ENCODE peak calls at places on chromosomes 6 and 20, in eight cellular contexts. A, O, B, S, W, Q, V and I are unnamed samples.

GRCh38 chr20:3406481-3407425 is 716 bp downstream of the DNAAF9 start:
- DNase-seq in B (no peak), Q (no peak), W (peak), V (peak), S (peak), A (peak), O (no peak), I (peak)

GRCh38 chr6:348860-349396 is 42.6 kb upstream of the IRF4 start:
- DNase-seq in B (no peak), A (no peak), O (no peak), V (no peak), Q (no peak), W (no peak), S (no peak), I (no peak)

GRCh38 chr6:155079985-155080452 is 84.9 kb downstream of the TIAM2 start:
- DNase-seq in V (no peak), O (no peak), W (no peak), S (no peak), B (no peak), Q (no peak), A (peak), I (no peak)

GRCh38 chr6:5096482-5096881 is 11.3 kb downstream of the PPP1R3G start:
- DNase-seq in Q (no peak), B (no peak), S (no peak), W (no peak), A (no peak), O (no peak), V (no peak), I (no peak)

GRCh38 chr6:150491796-150492142 is 107.9 kb upstream of the PLEKHG1 start:
- DNase-seq in A (no peak), B (no peak), O (no peak), V (no peak), W (no peak), S (no peak), Q (no peak), I (no peak)

GRCh38 chr6:84762941-84763396 is 1.4 kb downstream of the TBX18 start:
- DNase-seq in W (no peak), A (peak), Q (no peak), S (no peak), O (no peak), V (no peak), B (no peak), I (no peak)

GRCh38 chr20:38369387-38369786 is 23.1 kb downstream of the LBP start:
- DNase-seq in V (peak), S (peak), Q (no peak), A (peak), B (peak), W (peak), O (no peak), I (no peak)

GRCh38 chr6:5068153-5068751 is 16.9 kb upstream of the PPP1R3G start:
- DNase-seq in A (no peak), O (no peak), Q (no peak), W (no peak), V (no peak), B (no peak), S (no peak), I (no peak)

GRCh38 chr6:86500035-86500434 is 437.3 kb upstream of the HTR1E start:
- DNase-seq in A (no peak), W (no peak), V (no peak), Q (no peak), O (no peak), B (no peak), S (no peak), I (no peak)

GRCh38 chr20:51420111-51420510 is 122.4 kb downstream of the NFATC2 start:
- DNase-seq in W (no peak), O (no peak), Q (no peak), B (peak), A (peak), S (peak), V (peak), I (peak)

GRCh38 chr6:100435299-100435698 is 29.4 kb downstream of the SIM1 start:
- DNase-seq in Q (peak), O (no peak), S (no peak), A (no peak), W (no peak), V (peak), B (peak), I (no peak)

GRCh38 chr6:145815351-145815772 is 767 bp upstream of the FBXO30 start:
- DNase-seq in S (peak), A (no peak), Q (no peak), B (no peak), O (no peak), V (peak), W (peak), I (peak)

GRCh38 chr20:6841128-6841527 is 73.6 kb downstream of the BMP2 start:
- DNase-seq in W (no peak), Q (no peak), V (no peak), A (no peak), B (no peak), O (no peak), S (no peak), I (no peak)

GRCh38 chr6:26329763-26330511 is 35.1 kb upstream of the BTN3A2 start:
- DNase-seq in B (peak), A (peak), S (peak), Q (no peak), V (peak), O (no peak), W (no peak), I (peak)

GRCh38 chr6:133499662-133500061 is 258.5 kb downstream of the EYA4 start:
- DNase-seq in W (no peak), V (no peak), A (no peak), Q (no peak), S (no peak), O (no peak), B (no peak), I (no peak)

GRCh38 chr6:87763901-87764300 is 61.9 kb upstream of the AKIRIN2 start:
- DNase-seq in O (no peak), S (no peak), B (no peak), A (no peak), W (no peak), Q (no peak), V (no peak), I (no peak)

GRCh38 chr20:42366626-42367025 is 748.4 kb upstream of the CHD6 start:
- DNase-seq in V (no peak), S (no peak), W (no peak), O (no peak), Q (no peak), A (no peak), B (no peak), I (no peak)

GRCh38 chr20:48897298-48898044 is 24.0 kb upstream of the ARFGEF2 start:
- DNase-seq in B (peak), O (peak), W (no peak), Q (peak), V (peak), A (peak), S (peak), I (peak)

GRCh38 chr6:36319436-36319762 is 17.3 kb downstream of the BNIP5 start:
- DNase-seq in A (no peak), S (no peak), V (no peak), Q (no peak), B (peak), W (no peak), O (no peak), I (no peak)

GRCh38 chr6:45378324-45378926 is 691 bp upstream of the SUPT3H start:
- DNase-seq in V (no peak), Q (no peak), W (peak), A (no peak), B (no peak), O (peak), S (no peak), I (no peak)

GRCh38 chr6:88165877-88166492 is at the start of gene CNR1:
- DNase-seq in B (no peak), V (peak), Q (no peak), W (peak), O (no peak), A (peak), S (peak), I (no peak)

GRCh38 chr6:15539722-15540270 is 123.0 kb downstream of the DTNBP1 start:
- DNase-seq in W (no peak), S (no peak), O (no peak), V (no peak), Q (no peak), B (no peak), A (no peak), I (no peak)

GRCh38 chr6:135102191-135102590 is 47.6 kb upstream of the HBS1L start:
- DNase-seq in S (no peak), O (no peak), B (no peak), Q (no peak), A (no peak), W (no peak), V (no peak), I (no peak)

GRCh38 chr20:32474967-32475819 is 109.9 kb downstream of the NOL4L start:
- DNase-seq in O (peak), W (peak), S (peak), A (peak), B (peak), Q (peak), V (peak), I (peak)

GRCh38 chr20:7285918-7286556 is 518.6 kb downstream of the BMP2 start:
- DNase-seq in A (peak), S (peak), W (peak), Q (peak), B (peak), V (peak), O (peak), I (peak)

GRCh38 chr6:15399651-15400470 is 154.0 kb downstream of the JARID2 start:
- DNase-seq in V (peak), Q (peak), W (no peak), A (peak), O (peak), B (peak), S (peak), I (peak)

GRCh38 chr6:166025149-166025898 is 142.3 kb downstream of the TBXT start:
- DNase-seq in V (peak), A (no peak), W (no peak), O (peak), B (no peak), Q (peak), S (peak), I (peak)

GRCh38 chr20:44716309-44717106 is 1.3 kb downstream of the CCN5 start:
- DNase-seq in V (peak), B (no peak), W (no peak), A (no peak), O (no peak), S (no peak), Q (no peak), I (no peak)

GRCh38 chr6:10202111-10202510 is 212.8 kb downstream of the TFAP2A start:
- DNase-seq in Q (no peak), A (no peak), B (peak), V (peak), S (no peak), W (no peak), O (no peak), I (no peak)

GRCh38 chr20:30922129-30922528 is 335.3 kb upstream of the DEFB115 start:
- DNase-seq in O (no peak), W (no peak), A (no peak), Q (no peak), B (no peak), S (no peak), V (no peak), I (no peak)

GRCh38 chr6:1686117-1687098 is 76.7 kb downstream of the FOXC1 start:
- DNase-seq in V (peak), W (no peak), Q (peak), O (peak), B (peak), A (peak), S (peak), I (peak)

GRCh38 chr6:128256100-128256499 is 264.3 kb downstream of the PTPRK start:
- DNase-seq in O (no peak), A (no peak), W (no peak), S (no peak), V (no peak), B (no peak), Q (no peak), I (no peak)